ENCODE peak calls at places on chromosomes 1 and 21, in ten cellular contexts. Q is kidney; C is fibroblast of lung; J is tibial nerve; I is activated CD8-positive, alpha-beta T cell treated with anti-CD3 and anti-CD28 coated beads for 36 hours; F is lower leg skin; Z is AG04450; H is stomach; B is neural progenitor cell; A is CD8-positive, alpha-beta T cell. Y is an unnamed sample.
A peak's percentile ranks its signal among the peaks of the same experiment; 100 is the strongest.

GRCh38 chr1:52629021-52629643 is 3.8 kb upstream of the SHISAL2A start:
- DNase-seq in Q (peak; percentile 84), C (no peak), J (peak; percentile 26), I (no peak), F (no peak), Z (no peak), H (no peak), B (peak; percentile 90), A (no peak), Y (no peak)

GRCh38 chr1:170807432-170807831 is 127.9 kb upstream of the MROH9 start:
- DNase-seq in Q (no peak), C (peak; percentile 87), J (no peak), I (no peak), F (no peak), Z (peak; percentile 51), H (no peak), B (no peak), A (no peak), Y (no peak)

GRCh38 chr1:89607888-89608626 is 24.9 kb upstream of the LRRC8C start:
- DNase-seq in Q (no peak), C (peak; percentile 53), J (no peak), I (peak; percentile 90), F (no peak), Z (no peak), H (no peak), B (no peak), A (peak; percentile 87), Y (no peak)

GRCh38 chr1:203120325-203121138 is 7.0 kb upstream of the ADORA1 start:
- DNase-seq in Q (no peak), C (no peak), J (no peak), I (no peak), F (no peak), Z (no peak), H (no peak), B (no peak), A (no peak), Y (no peak)

GRCh38 chr1:226778657-226779058 is 39.6 kb upstream of the ITPKB start:
- DNase-seq in Q (no peak), C (peak; percentile 98), J (no peak), I (no peak), F (peak; percentile 22), Z (peak; percentile 61), H (peak; percentile 29), B (no peak), A (no peak), Y (no peak)

GRCh38 chr1:64733576-64734288 is 11.1 kb upstream of the RAVER2 start:
- DNase-seq in Q (no peak), C (peak; percentile 71), J (no peak), I (no peak), F (no peak), Z (peak; percentile 8), H (no peak), B (no peak), A (no peak), Y (no peak)

GRCh38 chr21:28851645-28852044 is 141.0 kb downstream of the LTN1 start:
- DNase-seq in Q (no peak), C (no peak), J (no peak), I (no peak), F (no peak), Z (no peak), H (no peak), B (no peak), A (no peak), Y (no peak)

GRCh38 chr1:113191579-113192076 is 118.6 kb downstream of the LRIG2 start:
- DNase-seq in Q (no peak), C (peak; percentile 2), J (no peak), I (no peak), F (no peak), Z (no peak), H (no peak), B (no peak), A (no peak), Y (no peak)

GRCh38 chr1:223717695-223718363 is 5.5 kb downstream of the CAPN2 start:
- DNase-seq in Q (no peak), C (no peak), J (no peak), I (peak; percentile 39), F (no peak), Z (no peak), H (no peak), B (no peak), A (no peak), Y (no peak)

GRCh38 chr1:203354246-203354645 is 3.3 kb upstream of the FMOD start:
- DNase-seq in Q (no peak), C (peak; percentile 50), J (no peak), I (no peak), F (no peak), Z (peak; percentile 57), H (no peak), B (no peak), A (no peak), Y (no peak)

GRCh38 chr1:244444854-244445253 is 6.9 kb downstream of the ADSS2 start:
- DNase-seq in Q (no peak), C (peak; percentile 20), J (no peak), I (no peak), F (no peak), Z (no peak), H (no peak), B (no peak), A (no peak), Y (no peak)

GRCh38 chr1:213568929-213569815 is 418.6 kb upstream of the PROX1 start:
- DNase-seq in Q (no peak), C (no peak), J (no peak), I (no peak), F (no peak), Z (no peak), H (no peak), B (no peak), A (no peak), Y (no peak)

GRCh38 chr1:213570487-213570886 is 417.3 kb upstream of the PROX1 start:
- DNase-seq in Q (no peak), C (no peak), J (no peak), I (no peak), F (no peak), Z (no peak), H (no peak), B (no peak), A (no peak), Y (no peak)

GRCh38 chr1:213571843-213572242 is 415.9 kb upstream of the PROX1 start:
- DNase-seq in Q (no peak), C (no peak), J (no peak), I (no peak), F (no peak), Z (no peak), H (no peak), B (no peak), A (no peak), Y (no peak)

GRCh38 chr1:213571419-213571818 is 416.4 kb upstream of the PROX1 start:
- DNase-seq in Q (no peak), C (no peak), J (no peak), I (no peak), F (no peak), Z (no peak), H (no peak), B (no peak), A (no peak), Y (no peak)

DNA sequence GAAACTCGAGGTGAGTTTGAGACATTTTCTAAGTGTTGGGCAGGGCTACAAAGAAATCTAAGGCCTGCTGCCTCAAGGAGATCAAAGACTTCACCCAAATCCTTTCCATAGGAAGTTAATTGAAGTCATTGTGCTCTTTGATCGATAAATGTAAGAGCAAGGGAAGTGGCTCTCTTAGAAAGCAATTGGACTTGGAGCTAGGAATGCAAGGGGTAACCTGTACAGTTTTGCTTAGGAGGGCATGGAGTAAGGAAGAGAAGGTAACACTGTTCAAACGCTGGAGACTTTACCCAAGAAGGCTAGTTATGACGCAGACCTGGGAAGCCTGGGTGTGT is 418.0 kb upstream of the PROX1 start:
- DNase-seq in Q (no peak), C (no peak), J (no peak), I (no peak), F (no peak), Z (no peak), H (no peak), B (no peak), A (no peak), Y (no peak)
- TF ChIP-seq CTCF in Q (no peak), C (no peak), J (no peak), I (no peak), F (no peak), Z (no peak), H (no peak), B (no peak), A (no peak), Y (no peak)

GRCh38 chr1:225651872-225652725 is 824 bp downstream of the ENAH start:
- DNase-seq in Q (no peak), C (peak; percentile 55), J (no peak), I (no peak), F (no peak), Z (no peak), H (no peak), B (peak; percentile 66), A (no peak), Y (no peak)
- TF ChIP-seq CTCF in Q (no peak), C (no peak), J (no peak), I (no peak), F (no peak), Z (no peak), H (no peak), B (no peak), A (no peak), Y (no peak)

GRCh38 chr1:8423134-8423701 is 105.3 kb downstream of the SLC45A1 start:
- DNase-seq in Q (peak; percentile 85), C (no peak), J (no peak), I (peak; percentile 53), F (no peak), Z (no peak), H (no peak), B (peak; percentile 53), A (peak; percentile 52), Y (peak; percentile 59)

GRCh38 chr1:8424539-8425116 is 106.7 kb downstream of the SLC45A1 start:
- DNase-seq in Q (no peak), C (no peak), J (no peak), I (peak; percentile 68), F (peak; percentile 73), Z (no peak), H (peak; percentile 77), B (peak; percentile 61), A (peak; percentile 66), Y (no peak)

GRCh38 chr1:8425150-8425780 is 107.4 kb downstream of the SLC45A1 start:
- DNase-seq in Q (no peak), C (no peak), J (no peak), I (peak; percentile 14), F (no peak), Z (no peak), H (no peak), B (no peak), A (no peak), Y (no peak)

GRCh38 chr1:8422439-8423133 is 104.7 kb downstream of the SLC45A1 start:
- DNase-seq in Q (no peak), C (no peak), J (no peak), I (peak; percentile 16), F (no peak), Z (no peak), H (no peak), B (peak; percentile 61), A (no peak), Y (no peak)

GRCh38 chr1:8423702-8424538 is 106.0 kb downstream of the SLC45A1 start:
- DNase-seq in Q (peak; percentile 86), C (peak; percentile 78), J (no peak), I (peak; percentile 81), F (peak; percentile 54), Z (no peak), H (peak; percentile 63), B (peak; percentile 90), A (peak; percentile 58), Y (peak; percentile 76)
- TF ChIP-seq CTCF in Q (no peak), C (no peak), J (no peak), I (no peak), F (no peak), Z (no peak), H (peak; percentile 17), B (peak; percentile 21), A (no peak), Y (no peak)

GRCh38 chr21:39085843-39086415 is 97.3 kb downstream of the PSMG1 start:
- DNase-seq in Q (no peak), C (no peak), J (no peak), I (no peak), F (no peak), Z (no peak), H (no peak), B (no peak), A (no peak), Y (no peak)
- TF ChIP-seq CTCF in Q (no peak), C (no peak), J (no peak), I (no peak), F (no peak), Z (no peak), H (no peak), B (no peak), A (no peak), Y (no peak)